ENCODE peak calls at places on chromosomes 5 and 9, in six cellular contexts. M is frontal cortex, A is glomerular endothelial cell, T is sciatic nerve, E is Calu3, Q is LHCN-M2. G is an unnamed sample.
A peak's percentile ranks its signal among the peaks of the same experiment; 100 is the strongest.

GRCh38 chr5:132506094-132506692 is 15.6 kb upstream of the IRF1 start:
- DNase-seq in M (no peak), A (peak; percentile 39), T (no peak), E (peak; percentile 48), Q (peak; percentile 85), G (peak; percentile 41)

GRCh38 chr5:83015676-83016075 is 61.5 kb downstream of the TMEM167A start:
- DNase-seq in M (no peak), A (no peak), T (no peak), E (no peak), Q (no peak), G (no peak)

GRCh38 chr9:136806631-136807201 is 1.0 kb upstream of the RABL6 start:
- DNase-seq in M (no peak), A (no peak), T (no peak), E (no peak), Q (no peak), G (no peak)

GRCh38 chr9:128114326-128115186 is 13.0 kb downstream of the PTGES2 start:
- DNase-seq in M (no peak), A (no peak), T (peak; percentile 60), E (no peak), Q (no peak), G (no peak)

GRCh38 chr5:122263352-122264030 is 48.5 kb upstream of the SNCAIP start:
- DNase-seq in M (no peak), A (no peak), T (no peak), E (no peak), Q (peak; percentile 12), G (no peak)

GRCh38 chr5:68251804-68252648 is 36.5 kb downstream of the PIK3R1 start:
- DNase-seq in M (no peak), A (no peak), T (no peak), E (no peak), Q (peak; percentile 17), G (no peak)

GRCh38 chr9:104028827-104029226 is 65.3 kb upstream of the SMC2 start:
- DNase-seq in M (no peak), A (no peak), T (no peak), E (no peak), Q (no peak), G (no peak)

GRCh38 chr9:92294297-92294676 is 790 bp upstream of the IARS1 start:
- DNase-seq in M (no peak), A (no peak), T (no peak), E (peak; percentile 1), Q (peak; percentile 28), G (peak; percentile 9)

GRCh38 chr5:171115519-171115918 is 193.5 kb upstream of the TLX3 start:
- DNase-seq in M (no peak), A (no peak), T (no peak), E (no peak), Q (no peak), G (no peak)

GRCh38 chr9:12702160-12702758 is 9.1 kb downstream of the TYRP1 start:
- DNase-seq in M (no peak), A (no peak), T (peak; percentile 56), E (peak; percentile 37), Q (peak; percentile 58), G (peak; percentile 3)

GRCh38 chr5:55821731-55822512 is 29.2 kb upstream of the IL31RA start:
- DNase-seq in M (no peak), A (no peak), T (no peak), E (peak; percentile 49), Q (no peak), G (no peak)

GRCh38 chr9:80866576-80867227 is 822.6 kb downstream of the TLE1 start:
- DNase-seq in M (no peak), A (no peak), T (no peak), E (no peak), Q (peak; percentile 56), G (no peak)

GRCh38 chr9:27701664-27702063 is 128.4 kb upstream of the C9orf72 start:
- DNase-seq in M (no peak), A (no peak), T (no peak), E (peak; percentile 6), Q (peak; percentile 19), G (no peak)

GRCh38 chr9:134548185-134548584 is 93.4 kb upstream of the COL5A1 start:
- DNase-seq in M (no peak), A (no peak), T (peak; percentile 57), E (no peak), Q (no peak), G (no peak)

GRCh38 chr9:4573176-4573575 is 82.9 kb downstream of the SLC1A1 start:
- DNase-seq in M (no peak), A (no peak), T (no peak), E (no peak), Q (no peak), G (no peak)

GRCh38 chr5:93186031-93186682 is 394.9 kb downstream of the NR2F1-AS1 start:
- DNase-seq in M (no peak), A (no peak), T (no peak), E (no peak), Q (peak; percentile 92), G (no peak)

GRCh38 chr5:68505917-68506860 is 290.6 kb downstream of the PIK3R1 start:
- DNase-seq in M (no peak), A (no peak), T (no peak), E (no peak), Q (peak; percentile 73), G (peak; percentile 54)

GRCh38 chr5:72817076-72817476 is 615 bp downstream of the TNPO1 start:
- DNase-seq in M (peak; percentile 50), A (no peak), T (peak; percentile 65), E (peak; percentile 50), Q (peak; percentile 76), G (peak; percentile 3)

GRCh38 chr5:136199408-136199807 is 6.4 kb upstream of the SMIM32 start:
- DNase-seq in M (no peak), A (no peak), T (no peak), E (no peak), Q (no peak), G (no peak)

GRCh38 chr5:131242728-131243255 is 21.1 kb upstream of the CDC42SE2 start:
- DNase-seq in M (no peak), A (no peak), T (no peak), E (no peak), Q (peak; percentile 90), G (no peak)

GRCh38 chr9:121434946-121435345 is 64.7 kb downstream of the GGTA1 start:
- DNase-seq in M (no peak), A (no peak), T (no peak), E (no peak), Q (peak; percentile 31), G (no peak)

GRCh38 chr9:115289757-115290208 is 171.8 kb upstream of the TNC start:
- DNase-seq in M (no peak), A (no peak), T (no peak), E (no peak), Q (peak; percentile 59), G (no peak)

GRCh38 chr5:37840036-37840909 is at the start of gene GDNF:
- DNase-seq in M (no peak), A (no peak), T (no peak), E (peak; percentile 26), Q (peak; percentile 79), G (peak; percentile 25)